ENCODE peak calls at places on chromosomes 3 and 15, in seven cellular contexts. One of them, this sample, is unnamed. For H3K36me3, the result is how much of the 10 kb centered on the place peaks cover.

GRCh38 chr3:54176106-54176505 is 53.8 kb downstream of the CACNA2D3 start:
- DNase-seq in sigmoid colon: no peak
- DNase-seq in spleen: no peak
- DNase-seq in body of pancreas: no peak
- DNase-seq in IMR-90: no peak
- DNase-seq in gastrocnemius medialis: no peak
- DNase-seq in Peyer's patch: no peak
- DNase-seq in this sample: no peak

GRCh38 chr3:59192473-59192872 is 142.6 kb upstream of the CFAP20DC start:
- DNase-seq in IMR-90: peak
- DNase-seq in spleen: no peak
- DNase-seq in sigmoid colon: no peak
- DNase-seq in gastrocnemius medialis: no peak
- DNase-seq in Peyer's patch: no peak
- DNase-seq in body of pancreas: no peak
- DNase-seq in this sample: no peak

GRCh38 chr3:66808891-66809578 is 189.1 kb upstream of the KBTBD8 start:
- DNase-seq in sigmoid colon: no peak
- DNase-seq in Peyer's patch: no peak
- DNase-seq in IMR-90: no peak
- DNase-seq in spleen: no peak
- DNase-seq in gastrocnemius medialis: no peak
- DNase-seq in body of pancreas: peak
- DNase-seq in this sample: no peak

GRCh38 chr3:61901986-61902385 is 340.6 kb downstream of the PTPRG start:
- DNase-seq in spleen: no peak
- DNase-seq in gastrocnemius medialis: no peak
- DNase-seq in body of pancreas: no peak
- DNase-seq in Peyer's patch: no peak
- DNase-seq in IMR-90: no peak
- DNase-seq in sigmoid colon: no peak
- DNase-seq in this sample: no peak

GRCh38 chr3:45887285-45887684 is 942 bp downstream of the CCR9 start:
- DNase-seq in gastrocnemius medialis: no peak
- DNase-seq in sigmoid colon: no peak
- DNase-seq in body of pancreas: no peak
- DNase-seq in Peyer's patch: no peak
- DNase-seq in spleen: no peak
- DNase-seq in IMR-90: peak
- DNase-seq in this sample: no peak

GRCh38 chr3:77081240-77081661 is 41.4 kb downstream of the ROBO2 start:
- DNase-seq in body of pancreas: peak
- DNase-seq in spleen: no peak
- DNase-seq in Peyer's patch: no peak
- DNase-seq in gastrocnemius medialis: no peak
- DNase-seq in IMR-90: peak
- DNase-seq in sigmoid colon: no peak
- DNase-seq in this sample: peak

GRCh38 chr15:73957276-73957675 is 31.0 kb downstream of the LOXL1 start:
- DNase-seq in sigmoid colon: peak
- DNase-seq in IMR-90: no peak
- DNase-seq in gastrocnemius medialis: no peak
- DNase-seq in spleen: peak
- DNase-seq in Peyer's patch: no peak
- DNase-seq in body of pancreas: no peak
- DNase-seq in this sample: no peak

GRCh38 chr15:35206060-35206675 is 121.1 kb upstream of the NANOGP8 start:
- DNase-seq in Peyer's patch: no peak
- DNase-seq in gastrocnemius medialis: no peak
- DNase-seq in body of pancreas: no peak
- DNase-seq in sigmoid colon: no peak
- DNase-seq in spleen: no peak
- DNase-seq in IMR-90: peak
- DNase-seq in this sample: no peak

GRCh38 chr3:24519368-24520100 is 24.9 kb upstream of the THRB start:
- DNase-seq in spleen: no peak
- DNase-seq in body of pancreas: peak
- DNase-seq in Peyer's patch: no peak
- DNase-seq in gastrocnemius medialis: no peak
- DNase-seq in sigmoid colon: no peak
- DNase-seq in IMR-90: no peak
- DNase-seq in this sample: peak

GRCh38 chr15:83993591-83993990 is 242.0 kb upstream of the GOLGA6L4 start:
- DNase-seq in body of pancreas: no peak
- DNase-seq in sigmoid colon: no peak
- DNase-seq in IMR-90: no peak
- DNase-seq in spleen: no peak
- DNase-seq in Peyer's patch: no peak
- DNase-seq in gastrocnemius medialis: no peak
- DNase-seq in this sample: no peak

GRCh38 chr3:98556164-98557130 is 24.7 kb downstream of the GPR15 start:
- DNase-seq in spleen: no peak
- DNase-seq in Peyer's patch: no peak
- DNase-seq in IMR-90: no peak
- DNase-seq in gastrocnemius medialis: no peak
- DNase-seq in sigmoid colon: no peak
- DNase-seq in body of pancreas: no peak
- DNase-seq in this sample: no peak

GRCh38 chr3:68893600-68894239 is 38.6 kb downstream of the TAFA4 start:
- DNase-seq in IMR-90: peak
- DNase-seq in spleen: no peak
- DNase-seq in Peyer's patch: no peak
- DNase-seq in gastrocnemius medialis: no peak
- DNase-seq in sigmoid colon: no peak
- DNase-seq in body of pancreas: no peak
- DNase-seq in this sample: no peak

GRCh38 chr15:82014989-82015388 is 30.8 kb downstream of the MEX3B start:
- DNase-seq in IMR-90: peak
- DNase-seq in sigmoid colon: no peak
- DNase-seq in Peyer's patch: no peak
- DNase-seq in gastrocnemius medialis: no peak
- DNase-seq in body of pancreas: no peak
- DNase-seq in spleen: no peak
- DNase-seq in this sample: no peak

GRCh38 chr3:143529778-143530177 is 318.5 kb downstream of the SLC9A9 start:
- DNase-seq in gastrocnemius medialis: no peak
- DNase-seq in Peyer's patch: no peak
- DNase-seq in sigmoid colon: no peak
- DNase-seq in spleen: no peak
- DNase-seq in body of pancreas: no peak
- DNase-seq in IMR-90: no peak
- DNase-seq in this sample: no peak

GRCh38 chr3:16203031-16203430 is 28.6 kb downstream of the GALNT15 start:
- DNase-seq in spleen: no peak
- DNase-seq in sigmoid colon: no peak
- DNase-seq in IMR-90: peak
- DNase-seq in body of pancreas: no peak
- DNase-seq in gastrocnemius medialis: no peak
- DNase-seq in Peyer's patch: no peak
- DNase-seq in this sample: no peak

GRCh38 chr15:63630036-63630751 is 33.0 kb downstream of the FBXL22 start:
- DNase-seq in IMR-90: no peak
- DNase-seq in sigmoid colon: no peak
- DNase-seq in Peyer's patch: no peak
- DNase-seq in gastrocnemius medialis: no peak
- DNase-seq in body of pancreas: no peak
- DNase-seq in spleen: no peak
- DNase-seq in this sample: no peak
- H3K36me3 ChIP-seq in IMR-90: under half
- H3K36me3 ChIP-seq in sigmoid colon: half or more
- H3K36me3 ChIP-seq in Peyer's patch: half or more
- H3K36me3 ChIP-seq in gastrocnemius medialis: under half
- H3K36me3 ChIP-seq in body of pancreas: under half
- H3K36me3 ChIP-seq in spleen: under half
- H3K36me3 ChIP-seq in this sample: half or more

GRCh38 chr15:92909131-92909781 is 9.1 kb downstream of the CHD2 start:
- DNase-seq in gastrocnemius medialis: no peak
- DNase-seq in IMR-90: peak
- DNase-seq in sigmoid colon: no peak
- DNase-seq in Peyer's patch: no peak
- DNase-seq in spleen: no peak
- DNase-seq in body of pancreas: no peak
- DNase-seq in this sample: no peak
- TF ChIP-seq POLR2A in gastrocnemius medialis: no peak
- TF ChIP-seq POLR2A in IMR-90: no peak
- TF ChIP-seq POLR2A in sigmoid colon: no peak
- TF ChIP-seq POLR2A in Peyer's patch: no peak
- TF ChIP-seq POLR2A in spleen: no peak
- TF ChIP-seq POLR2A in body of pancreas: no peak
- TF ChIP-seq POLR2A in this sample: no peak

GRCh38 chr15:64855206-64856000 is 13.7 kb downstream of the PLEKHO2 start:
- DNase-seq in spleen: no peak
- DNase-seq in gastrocnemius medialis: no peak
- DNase-seq in sigmoid colon: peak
- DNase-seq in Peyer's patch: no peak
- DNase-seq in IMR-90: peak
- DNase-seq in body of pancreas: no peak
- DNase-seq in this sample: no peak
- H3K27ac ChIP-seq in spleen: peak
- H3K27ac ChIP-seq in gastrocnemius medialis: no peak
- H3K27ac ChIP-seq in sigmoid colon: peak
- H3K27ac ChIP-seq in Peyer's patch: peak
- H3K27ac ChIP-seq in IMR-90: peak
- H3K27ac ChIP-seq in body of pancreas: no peak
- H3K27ac ChIP-seq in this sample: peak

DNA sequence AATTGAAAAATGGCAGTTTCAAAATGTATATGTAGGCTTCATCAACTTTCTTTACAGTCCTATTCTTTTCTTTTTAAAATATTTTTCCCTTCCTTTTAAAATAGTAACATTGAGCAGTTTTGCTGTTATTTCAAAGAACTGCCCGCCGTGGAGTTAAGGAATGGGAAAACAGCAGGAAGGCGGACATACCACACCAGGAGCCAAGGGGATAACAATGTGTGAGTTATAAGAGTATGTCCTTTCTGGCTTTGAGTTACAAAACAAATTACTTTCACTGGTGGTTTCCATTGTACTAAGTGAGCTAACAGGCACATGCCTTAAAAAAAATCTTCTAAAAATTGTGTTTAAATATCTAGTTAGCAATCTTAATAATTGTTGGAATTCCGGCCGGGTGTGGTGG is 37.4 kb upstream of the FBXL22 start:
- DNase-seq in sigmoid colon: no peak
- DNase-seq in gastrocnemius medialis: no peak
- DNase-seq in spleen: no peak
- DNase-seq in Peyer's patch: no peak
- DNase-seq in IMR-90: no peak
- DNase-seq in body of pancreas: no peak
- DNase-seq in this sample: no peak
- H3K36me3 ChIP-seq in sigmoid colon: under half
- H3K36me3 ChIP-seq in gastrocnemius medialis: under half
- H3K36me3 ChIP-seq in spleen: under half
- H3K36me3 ChIP-seq in Peyer's patch: half or more
- H3K36me3 ChIP-seq in IMR-90: under half
- H3K36me3 ChIP-seq in body of pancreas: under half
- H3K36me3 ChIP-seq in this sample: under half

GRCh38 chr3:194034556-194035336 is 101.2 kb upstream of the HES1 start:
- DNase-seq in sigmoid colon: no peak
- DNase-seq in body of pancreas: no peak
- DNase-seq in IMR-90: no peak
- DNase-seq in gastrocnemius medialis: no peak
- DNase-seq in spleen: no peak
- DNase-seq in Peyer's patch: no peak
- DNase-seq in this sample: no peak

GRCh38 chr3:194032828-194033435 is 103.0 kb upstream of the HES1 start:
- DNase-seq in spleen: no peak
- DNase-seq in gastrocnemius medialis: no peak
- DNase-seq in body of pancreas: no peak
- DNase-seq in IMR-90: no peak
- DNase-seq in sigmoid colon: no peak
- DNase-seq in Peyer's patch: peak
- DNase-seq in this sample: no peak

GRCh38 chr3:194031867-194032635 is 103.9 kb upstream of the HES1 start:
- DNase-seq in body of pancreas: no peak
- DNase-seq in Peyer's patch: no peak
- DNase-seq in spleen: no peak
- DNase-seq in IMR-90: no peak
- DNase-seq in sigmoid colon: no peak
- DNase-seq in gastrocnemius medialis: no peak
- DNase-seq in this sample: no peak

GRCh38 chr3:194036842-194037241 is 99.1 kb upstream of the HES1 start:
- DNase-seq in gastrocnemius medialis: no peak
- DNase-seq in Peyer's patch: no peak
- DNase-seq in sigmoid colon: no peak
- DNase-seq in spleen: no peak
- DNase-seq in body of pancreas: no peak
- DNase-seq in IMR-90: no peak
- DNase-seq in this sample: no peak

DNA sequence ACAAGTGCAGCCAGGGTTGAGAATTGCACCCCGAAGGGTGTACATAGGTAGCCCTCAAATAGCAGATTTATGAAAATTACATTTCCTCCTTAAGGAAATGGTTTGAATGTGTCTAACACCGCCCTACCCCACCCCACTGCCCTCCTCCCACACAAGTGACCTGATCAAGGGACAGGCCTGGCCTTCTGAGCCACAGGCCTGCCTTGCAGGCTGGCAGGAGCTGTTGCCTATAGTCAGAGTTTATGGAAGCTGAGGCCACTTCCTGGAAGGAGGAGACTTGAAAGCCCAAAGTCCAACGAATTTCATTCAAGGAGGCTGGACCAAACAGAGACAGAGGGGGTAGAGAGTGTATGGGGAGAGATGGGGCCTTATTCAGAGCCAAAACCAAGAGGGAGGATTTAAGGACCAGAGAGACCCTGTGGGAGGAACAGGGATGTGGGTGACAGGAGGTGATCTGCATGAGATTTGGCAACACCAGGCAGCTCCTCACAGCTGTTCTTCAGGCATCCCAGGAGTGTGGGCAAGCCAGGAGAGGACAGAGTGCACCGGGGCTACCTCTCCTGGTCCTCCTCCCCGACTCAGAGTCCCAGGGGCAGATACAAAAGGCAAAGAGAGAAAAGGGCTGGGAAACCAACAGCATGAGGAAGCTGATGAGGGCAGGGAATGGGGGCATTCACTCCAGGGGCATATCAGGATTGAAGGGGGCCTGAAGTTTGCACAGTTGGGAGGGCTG is 100.4 kb upstream of the HES1 start:
- DNase-seq in body of pancreas: no peak
- DNase-seq in Peyer's patch: no peak
- DNase-seq in sigmoid colon: no peak
- DNase-seq in spleen: no peak
- DNase-seq in IMR-90: no peak
- DNase-seq in gastrocnemius medialis: no peak
- DNase-seq in this sample: no peak
- TF ChIP-seq POLR2A in body of pancreas: no peak
- TF ChIP-seq POLR2A in Peyer's patch: no peak
- TF ChIP-seq POLR2A in sigmoid colon: no peak
- TF ChIP-seq POLR2A in spleen: no peak
- TF ChIP-seq POLR2A in IMR-90: no peak
- TF ChIP-seq POLR2A in gastrocnemius medialis: no peak
- TF ChIP-seq POLR2A in this sample: no peak

This sample was measured in heart left ventricle.